ENCODE peak calls at places on chromosomes 6 and 20, in six cellular contexts. K, D, I, M, Q and S are unnamed samples.
A peak's percentile ranks its signal among the peaks of the same experiment; 100 is the strongest.

GRCh38 chr20:43558412-43559146 is at the start of gene SGK2:
- DNase-seq in K (no peak), D (peak; percentile 83), I (peak; percentile 87), M (peak; percentile 43), Q (peak; percentile 49), S (peak; percentile 41)

GRCh38 chr20:63116412-63117106 is 99.4 kb downstream of the YTHDF1 start:
- DNase-seq in K (no peak), D (peak; percentile 64), I (no peak), M (peak; percentile 8), Q (peak; percentile 80), S (peak; percentile 32)

GRCh38 chr6:34021001-34021838 is 124.7 kb downstream of the GRM4 start:
- DNase-seq in K (no peak), D (no peak), I (no peak), M (no peak), Q (no peak), S (no peak)

GRCh38 chr6:132068766-132069165 is 117.6 kb upstream of the CCN2 start:
- DNase-seq in K (no peak), D (no peak), I (no peak), M (peak; percentile 38), Q (no peak), S (no peak)

GRCh38 chr6:135086414-135086764 is 31.8 kb upstream of the HBS1L start:
- DNase-seq in K (no peak), D (no peak), I (no peak), M (no peak), Q (no peak), S (no peak)

GRCh38 chr6:11374036-11375010 is 141.9 kb upstream of the NEDD9 start:
- DNase-seq in K (no peak), D (no peak), I (no peak), M (no peak), Q (no peak), S (no peak)

GRCh38 chr6:111524735-111525134 is 41.7 kb upstream of the REV3L start:
- DNase-seq in K (no peak), D (no peak), I (no peak), M (no peak), Q (no peak), S (no peak)

GRCh38 chr6:123768939-123769338 is 34.7 kb upstream of the NKAIN2 start:
- DNase-seq in K (no peak), D (no peak), I (no peak), M (no peak), Q (no peak), S (no peak)

GRCh38 chr6:15915508-15916178 is 213.2 kb upstream of the MYLIP start:
- DNase-seq in K (no peak), D (no peak), I (no peak), M (no peak), Q (peak; percentile 84), S (no peak)

GRCh38 chr20:62395311-62396242 is 8.7 kb downstream of the RPS21 start:
- DNase-seq in K (no peak), D (no peak), I (no peak), M (no peak), Q (no peak), S (no peak)

GRCh38 chr6:112298021-112298745 is 43.8 kb upstream of the LAMA4 start:
- DNase-seq in K (no peak), D (peak; percentile 52), I (peak; percentile 45), M (peak; percentile 97), Q (no peak), S (peak; percentile 98)

GRCh38 chr20:47141941-47142781 is 214.3 kb downstream of the ZMYND8 start:
- DNase-seq in K (no peak), D (no peak), I (no peak), M (no peak), Q (no peak), S (peak; percentile 77)

GRCh38 chr6:165884813-165885765 is 222.0 kb upstream of the PDE10A start:
- DNase-seq in K (peak; percentile 51), D (peak; percentile 89), I (peak; percentile 69), M (peak; percentile 68), Q (peak; percentile 78), S (peak; percentile 26)

GRCh38 chr6:89035252-89036106 is 45.1 kb upstream of the PNRC1 start:
- DNase-seq in K (no peak), D (peak; percentile 90), I (peak; percentile 93), M (peak; percentile 95), Q (peak; percentile 24), S (peak; percentile 36)

GRCh38 chr20:11454966-11455799 is 462.5 kb upstream of the BTBD3 start:
- DNase-seq in K (peak; percentile 90), D (peak; percentile 66), I (peak; percentile 91), M (peak; percentile 78), Q (no peak), S (peak; percentile 90)

GRCh38 chr6:134295953-134296553 is 21.9 kb downstream of the SGK1 start:
- DNase-seq in K (peak; percentile 12), D (peak; percentile 78), I (peak; percentile 92), M (peak; percentile 100), Q (peak; percentile 79), S (peak; percentile 63)

GRCh38 chr6:165573671-165574070 is 89.4 kb downstream of the PDE10A start:
- DNase-seq in K (peak; percentile 16), D (peak; percentile 56), I (peak; percentile 84), M (peak; percentile 92), Q (no peak), S (no peak)

GRCh38 chr6:37783831-37784584 is 35.5 kb upstream of the ZFAND3 start:
- DNase-seq in K (no peak), D (peak; percentile 41), I (no peak), M (no peak), Q (no peak), S (no peak)

GRCh38 chr6:37784585-37784967 is 35.0 kb upstream of the ZFAND3 start:
- DNase-seq in K (no peak), D (no peak), I (no peak), M (no peak), Q (no peak), S (no peak)

GRCh38 chr6:37785002-37785687 is 34.4 kb upstream of the ZFAND3 start:
- DNase-seq in K (no peak), D (no peak), I (no peak), M (no peak), Q (no peak), S (no peak)

GRCh38 chr6:37781788-37782187 is 37.7 kb upstream of the ZFAND3 start:
- DNase-seq in K (no peak), D (no peak), I (no peak), M (no peak), Q (no peak), S (no peak)

GRCh38 chr6:37783025-37783825 is 36.3 kb upstream of the ZFAND3 start:
- DNase-seq in K (no peak), D (peak; percentile 35), I (no peak), M (peak; percentile 23), Q (no peak), S (no peak)
- H3K4me3 ChIP-seq in K (no peak overlapping the region), D (no peak overlapping the region), I (no peak overlapping the region), M (no peak overlapping the region), Q (no peak overlapping the region), S (no peak overlapping the region)

GRCh38 chr6:83539678-83540077 is 27.3 kb downstream of the PRSS35 start:
- DNase-seq in K (no peak), D (no peak), I (no peak), M (no peak), Q (no peak), S (no peak)

GRCh38 chr6:83536034-83536646 is 23.8 kb downstream of the PRSS35 start:
- DNase-seq in K (peak; percentile 36), D (peak; percentile 68), I (peak; percentile 52), M (peak; percentile 53), Q (peak; percentile 57), S (peak; percentile 34)

GRCh38 chr6:83536647-83537589 is 24.6 kb downstream of the PRSS35 start:
- DNase-seq in K (no peak), D (no peak), I (no peak), M (no peak), Q (no peak), S (no peak)
- TF ChIP-seq CTCF in K (no peak), D (no peak), I (no peak), M (no peak), Q (no peak), S (no peak)

DNA sequence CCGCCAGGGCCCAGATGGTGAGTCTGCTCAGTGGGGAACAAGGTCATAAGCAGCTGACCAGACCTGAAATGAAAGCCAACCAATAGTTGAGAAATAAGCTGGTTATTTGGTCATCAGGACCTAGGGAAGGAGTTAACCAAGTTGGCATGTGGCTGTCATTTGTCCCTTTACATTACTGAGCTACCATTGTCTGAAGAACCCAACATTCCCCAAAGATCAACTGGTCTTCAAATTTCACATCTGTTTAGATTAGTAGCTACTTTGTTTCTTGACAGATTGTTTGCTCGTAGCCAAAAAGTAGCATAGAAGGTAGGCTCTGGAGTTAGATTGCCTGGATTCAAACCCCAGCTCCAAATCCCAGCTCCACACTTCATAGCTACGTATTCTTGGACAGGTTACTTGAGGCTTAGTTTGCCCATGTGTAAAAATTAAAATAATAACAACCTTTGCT is 1.0 kb downstream of the NFKBIL1 start:
- DNase-seq in K (no peak), D (no peak), I (no peak), M (no peak), Q (no peak), S (no peak)
- H3K4me2 ChIP-seq in K (peak overlapping the region; percentile 87), D (peak overlapping the region; percentile 85), I (peak overlapping the region; percentile 67), M (peak overlapping the region; percentile 79), Q (peak overlapping the region; percentile 96), S (peak overlapping the region; percentile 88)

GRCh38 chr6:157240059-157240959 is 83.0 kb downstream of the TMEM242 start:
- DNase-seq in K (no peak), D (peak; percentile 62), I (no peak), M (peak; percentile 41), Q (peak; percentile 87), S (no peak)
- H3K4me3 ChIP-seq in K (peak overlapping the region; percentile 46), D (no peak overlapping the region), I (no peak overlapping the region), M (peak overlapping the region; percentile 33), Q (peak overlapping the region; percentile 29), S (no peak overlapping the region)